ENCODE peak calls at places on chromosomes 7 and 10, in six cellular contexts. V is PC-9, F is B cell, Y is left colon, L is adrenal gland, E is neural crest cell. I is an unnamed sample.

GRCh38 chr10:132329565-132330485 is 2.2 kb upstream of the LRRC27 start:
- DNase-seq in V (peak), F (no peak), Y (no peak), L (no peak), E (no peak), I (peak)

GRCh38 chr10:74244097-74244685 is 93.2 kb downstream of the ADK start:
- DNase-seq in V (no peak), F (peak), Y (peak), L (peak), E (no peak), I (peak)

GRCh38 chr7:46844486-46844885 is 737.4 kb downstream of the TNS3 start:
- DNase-seq in V (no peak), F (no peak), Y (no peak), L (no peak), E (no peak), I (no peak)

GRCh38 chr10:123571978-123572377 is 94.2 kb upstream of the GPR26 start:
- DNase-seq in V (no peak), F (no peak), Y (no peak), L (no peak), E (no peak), I (no peak)

GRCh38 chr10:93816123-93816747 is 58.5 kb downstream of the LGI1 start:
- DNase-seq in V (peak), F (peak), Y (peak), L (peak), E (peak), I (peak)

GRCh38 chr10:6035101-6035834 is 26.9 kb downstream of the IL2RA start:
- DNase-seq in V (no peak), F (no peak), Y (no peak), L (peak), E (no peak), I (no peak)

GRCh38 chr7:84196007-84196551 is 1.5 kb upstream of the SEMA3A start:
- DNase-seq in V (no peak), F (no peak), Y (no peak), L (no peak), E (no peak), I (peak)

GRCh38 chr10:78375854-78376785 is 342.5 kb downstream of the RPS24 start:
- DNase-seq in V (no peak), F (no peak), Y (no peak), L (no peak), E (peak), I (no peak)

GRCh38 chr10:123994417-123995081 is 98.8 kb downstream of the CHST15 start:
- DNase-seq in V (peak), F (peak), Y (peak), L (peak), E (peak), I (peak)

GRCh38 chr7:36677769-36678435 is 46.4 kb downstream of the AOAH start:
- DNase-seq in V (no peak), F (no peak), Y (no peak), L (no peak), E (no peak), I (no peak)